ENCODE peak calls at places on chromosomes 2 and 18, in five cellular contexts. One of them, this sample, is unnamed.

GRCh38 chr2:77185052-77185451 is 337.1 kb downstream of the LRRTM4 start:
- DNase-seq in neural crest cell: no peak
- DNase-seq in prostate gland: no peak
- DNase-seq in HFF-Myc: no peak
- DNase-seq in activated CD8-positive, alpha-beta T cell treated with anti-CD3 and anti-CD28 coated beads, Interleukin-2, amount 10 ng/mL, durations not matched to agents 7 days and 5 days: no peak
- DNase-seq in this sample: no peak

GRCh38 chr2:239456940-239457339 is 56.1 kb upstream of the HDAC4 start:
- DNase-seq in activated CD8-positive, alpha-beta T cell treated with anti-CD3 and anti-CD28 coated beads, Interleukin-2, amount 10 ng/mL, durations not matched to agents 7 days and 5 days: no peak
- DNase-seq in prostate gland: no peak
- DNase-seq in HFF-Myc: no peak
- DNase-seq in neural crest cell: no peak
- DNase-seq in this sample: no peak

GRCh38 chr18:6633370-6633769 is 96.1 kb upstream of the ARHGAP28 start:
- DNase-seq in neural crest cell: no peak
- DNase-seq in activated CD8-positive, alpha-beta T cell treated with anti-CD3 and anti-CD28 coated beads, Interleukin-2, amount 10 ng/mL, durations not matched to agents 7 days and 5 days: no peak
- DNase-seq in prostate gland: no peak
- DNase-seq in HFF-Myc: no peak
- DNase-seq in this sample: no peak

GRCh38 chr2:10355471-10356458 is 53.1 kb downstream of the HPCAL1 start:
- DNase-seq in prostate gland: no peak
- DNase-seq in neural crest cell: no peak
- DNase-seq in HFF-Myc: no peak
- DNase-seq in activated CD8-positive, alpha-beta T cell treated with anti-CD3 and anti-CD28 coated beads, Interleukin-2, amount 10 ng/mL, durations not matched to agents 7 days and 5 days: no peak
- DNase-seq in this sample: no peak

GRCh38 chr18:27845897-27846296 is 331.0 kb downstream of the CDH2 start:
- DNase-seq in HFF-Myc: no peak
- DNase-seq in activated CD8-positive, alpha-beta T cell treated with anti-CD3 and anti-CD28 coated beads, Interleukin-2, amount 10 ng/mL, durations not matched to agents 7 days and 5 days: no peak
- DNase-seq in prostate gland: no peak
- DNase-seq in neural crest cell: no peak
- DNase-seq in this sample: no peak

GRCh38 chr2:62603154-62603712 is 97.2 kb upstream of the TMEM17 start:
- DNase-seq in HFF-Myc: no peak
- DNase-seq in prostate gland: no peak
- DNase-seq in neural crest cell: no peak
- DNase-seq in activated CD8-positive, alpha-beta T cell treated with anti-CD3 and anti-CD28 coated beads, Interleukin-2, amount 10 ng/mL, durations not matched to agents 7 days and 5 days: no peak
- DNase-seq in this sample: no peak

GRCh38 chr2:42914314-42914713 is 121.9 kb upstream of the HAAO start:
- DNase-seq in neural crest cell: no peak
- DNase-seq in prostate gland: no peak
- DNase-seq in activated CD8-positive, alpha-beta T cell treated with anti-CD3 and anti-CD28 coated beads, Interleukin-2, amount 10 ng/mL, durations not matched to agents 7 days and 5 days: no peak
- DNase-seq in HFF-Myc: no peak
- DNase-seq in this sample: no peak

GRCh38 chr2:48496867-48497266 is 33.1 kb upstream of the STON1 start:
- DNase-seq in neural crest cell: no peak
- DNase-seq in HFF-Myc: no peak
- DNase-seq in prostate gland: no peak
- DNase-seq in activated CD8-positive, alpha-beta T cell treated with anti-CD3 and anti-CD28 coated beads, Interleukin-2, amount 10 ng/mL, durations not matched to agents 7 days and 5 days: no peak
- DNase-seq in this sample: no peak

GRCh38 chr2:158297120-158297519 is 159.4 kb downstream of the CCDC148 start:
- DNase-seq in neural crest cell: no peak
- DNase-seq in prostate gland: no peak
- DNase-seq in HFF-Myc: no peak
- DNase-seq in activated CD8-positive, alpha-beta T cell treated with anti-CD3 and anti-CD28 coated beads, Interleukin-2, amount 10 ng/mL, durations not matched to agents 7 days and 5 days: no peak
- DNase-seq in this sample: no peak

GRCh38 chr2:39664478-39664877 is 1.2 kb upstream of the TMEM178A start:
- DNase-seq in activated CD8-positive, alpha-beta T cell treated with anti-CD3 and anti-CD28 coated beads, Interleukin-2, amount 10 ng/mL, durations not matched to agents 7 days and 5 days: no peak
- DNase-seq in prostate gland: no peak
- DNase-seq in HFF-Myc: no peak
- DNase-seq in neural crest cell: no peak
- DNase-seq in this sample: no peak

GRCh38 chr2:151953467-151953866 is 125.2 kb upstream of the ARL5A start:
- DNase-seq in neural crest cell: no peak
- DNase-seq in prostate gland: no peak
- DNase-seq in HFF-Myc: no peak
- DNase-seq in activated CD8-positive, alpha-beta T cell treated with anti-CD3 and anti-CD28 coated beads, Interleukin-2, amount 10 ng/mL, durations not matched to agents 7 days and 5 days: no peak
- DNase-seq in this sample: no peak

GRCh38 chr2:88690591-88691338 is 708 bp upstream of the RPIA start:
- DNase-seq in prostate gland: no peak
- DNase-seq in activated CD8-positive, alpha-beta T cell treated with anti-CD3 and anti-CD28 coated beads, Interleukin-2, amount 10 ng/mL, durations not matched to agents 7 days and 5 days: peak
- DNase-seq in neural crest cell: no peak
- DNase-seq in HFF-Myc: no peak
- DNase-seq in this sample: no peak

GRCh38 chr2:170165129-170165528 is 12.8 kb upstream of the MYO3B start:
- DNase-seq in activated CD8-positive, alpha-beta T cell treated with anti-CD3 and anti-CD28 coated beads, Interleukin-2, amount 10 ng/mL, durations not matched to agents 7 days and 5 days: no peak
- DNase-seq in neural crest cell: no peak
- DNase-seq in HFF-Myc: no peak
- DNase-seq in prostate gland: no peak
- DNase-seq in this sample: no peak

GRCh38 chr18:73664896-73665295 is 482.7 kb downstream of the FBXO15 start:
- DNase-seq in HFF-Myc: no peak
- DNase-seq in prostate gland: no peak
- DNase-seq in activated CD8-positive, alpha-beta T cell treated with anti-CD3 and anti-CD28 coated beads, Interleukin-2, amount 10 ng/mL, durations not matched to agents 7 days and 5 days: no peak
- DNase-seq in neural crest cell: no peak
- DNase-seq in this sample: no peak

GRCh38 chr2:236092714-236093113 is 75.5 kb downstream of the GBX2 start:
- DNase-seq in activated CD8-positive, alpha-beta T cell treated with anti-CD3 and anti-CD28 coated beads, Interleukin-2, amount 10 ng/mL, durations not matched to agents 7 days and 5 days: no peak
- DNase-seq in HFF-Myc: no peak
- DNase-seq in neural crest cell: no peak
- DNase-seq in prostate gland: no peak
- DNase-seq in this sample: no peak

GRCh38 chr2:158723311-158723838 is 71.7 kb upstream of the DAPL1 start:
- DNase-seq in prostate gland: no peak
- DNase-seq in neural crest cell: no peak
- DNase-seq in HFF-Myc: no peak
- DNase-seq in activated CD8-positive, alpha-beta T cell treated with anti-CD3 and anti-CD28 coated beads, Interleukin-2, amount 10 ng/mL, durations not matched to agents 7 days and 5 days: no peak
- DNase-seq in this sample: no peak

This sample was measured in pulmonary artery endothelial cell.